ENCODE peak calls at places on chromosome 22, in seven cellular contexts. U is cardiac fibroblast, D is WTC11, O is NCI-H1930, W is iPS-NIHi11, B is uterus, K is fibroblast of the aortic adventitia. S is an unnamed sample.

GRCh38 chr22:23859201-23859600 is 1.5 kb downstream of the SLC2A11 start:
- DNase-seq in U (no peak), D (no peak), O (no peak), W (no peak), B (no peak), K (no peak), S (no peak)

GRCh38 chr22:37479196-37479595 is 7.0 kb downstream of the MFNG start:
- DNase-seq in U (no peak), D (no peak), O (no peak), W (no peak), B (no peak), K (no peak), S (no peak)

GRCh38 chr22:46708766-46709330 is 29.2 kb downstream of the CERK start:
- DNase-seq in U (no peak), D (no peak), O (no peak), W (no peak), B (no peak), K (no peak), S (no peak)

GRCh38 chr22:46661221-46661851 is 41.1 kb downstream of the GRAMD4 start:
- DNase-seq in U (peak), D (no peak), O (no peak), W (no peak), B (no peak), K (no peak), S (peak)

GRCh38 chr22:35380013-35380412 is 883 bp upstream of the HMOX1 start:
- DNase-seq in U (no peak), D (no peak), O (no peak), W (no peak), B (no peak), K (peak), S (no peak)

GRCh38 chr22:20494978-20495860 is at the start of gene KLHL22:
- DNase-seq in U (no peak), D (no peak), O (no peak), W (peak), B (no peak), K (peak), S (no peak)

GRCh38 chr22:44963832-44964721 is 45.7 kb downstream of the PHF21B start:
- DNase-seq in U (no peak), D (no peak), O (no peak), W (no peak), B (no peak), K (no peak), S (no peak)

GRCh38 chr22:20423636-20424511 is 13.8 kb downstream of the SCARF2 start:
- DNase-seq in U (no peak), D (no peak), O (no peak), W (no peak), B (no peak), K (no peak), S (no peak)

GRCh38 chr22:29663230-29663826 is 56.5 kb upstream of the CABP7 start:
- DNase-seq in U (no peak), D (no peak), O (no peak), W (no peak), B (no peak), K (no peak), S (no peak)

GRCh38 chr22:23401910-23402274 is 178.2 kb downstream of the IGLL1 start:
- DNase-seq in U (no peak), D (no peak), O (no peak), W (no peak), B (no peak), K (no peak), S (no peak)

GRCh38 chr22:37212174-37212906 is at the start of gene SSTR3:
- DNase-seq in U (peak), D (peak), O (no peak), W (peak), B (peak), K (no peak), S (no peak)

GRCh38 chr22:47739616-47740015 is 977.2 kb downstream of the TBC1D22A start:
- DNase-seq in U (no peak), D (no peak), O (no peak), W (no peak), B (no peak), K (no peak), S (no peak)

GRCh38 chr22:21753374-21754111 is 17.9 kb upstream of the YPEL1 start:
- DNase-seq in U (no peak), D (no peak), O (no peak), W (no peak), B (no peak), K (no peak), S (no peak)

GRCh38 chr22:48146426-48146825 is 1384.0 kb downstream of the TBC1D22A start:
- DNase-seq in U (no peak), D (no peak), O (no peak), W (no peak), B (no peak), K (no peak), S (no peak)

GRCh38 chr22:30575011-30575671 is 676 bp upstream of the GAL3ST1 start:
- DNase-seq in U (peak), D (no peak), O (peak), W (peak), B (peak), K (peak), S (no peak)

GRCh38 chr22:48084041-48084748 is 1321.7 kb downstream of the TBC1D22A start:
- DNase-seq in U (no peak), D (no peak), O (no peak), W (no peak), B (no peak), K (no peak), S (no peak)

GRCh38 chr22:39656495-39657490 is 86.2 kb downstream of the CACNA1I start:
- DNase-seq in U (no peak), D (no peak), O (no peak), W (no peak), B (no peak), K (no peak), S (no peak)

GRCh38 chr22:35102663-35103062 is 36.7 kb downstream of the ISX start:
- DNase-seq in U (peak), D (peak), O (no peak), W (peak), B (no peak), K (no peak), S (no peak)

GRCh38 chr22:43535741-43536140 is 123.9 kb downstream of the MPPED1 start:
- DNase-seq in U (no peak), D (no peak), O (no peak), W (no peak), B (no peak), K (no peak), S (no peak)

GRCh38 chr22:37193629-37194191 is 5.7 kb upstream of the C1QTNF6 start:
- DNase-seq in U (peak), D (no peak), O (no peak), W (no peak), B (peak), K (no peak), S (no peak)

GRCh38 chr22:32475428-32476010 is 908 bp downstream of the FBXO7 start:
- DNase-seq in U (peak), D (no peak), O (no peak), W (no peak), B (peak), K (peak), S (no peak)

S was measured in NCI-H2081 treated with DMSO at 0.1 percent for 48 hours.